ENCODE peak calls at places on chromosomes 13 and 19, in six cellular contexts. One of them, this sample, is unnamed.

GRCh38 chr19:4094291-4094690 is 27.6 kb upstream of the ZBTB7A start:
- DNase-seq in activated CD4-positive, CD25-positive, alpha-beta regulatory T cell: no peak
- DNase-seq in putamen: no peak
- DNase-seq in psoas muscle: no peak
- DNase-seq in activated T-cell treated with anti-CD3 and anti-CD28 coated beads, Interleukin-2, amount 50 U/mL, for 4 hours: no peak
- DNase-seq in H4: no peak
- DNase-seq in this sample: no peak

GRCh38 chr19:54418030-54418929 is 3.0 kb downstream of the TTYH1 start:
- DNase-seq in activated CD4-positive, CD25-positive, alpha-beta regulatory T cell: no peak
- DNase-seq in putamen: no peak
- DNase-seq in psoas muscle: no peak
- DNase-seq in activated T-cell treated with anti-CD3 and anti-CD28 coated beads, Interleukin-2, amount 50 U/mL, for 4 hours: no peak
- DNase-seq in H4: no peak
- DNase-seq in this sample: no peak

GRCh38 chr13:92362717-92363116 is 863.9 kb upstream of the GPC6 start:
- DNase-seq in activated CD4-positive, CD25-positive, alpha-beta regulatory T cell: no peak
- DNase-seq in putamen: no peak
- DNase-seq in psoas muscle: no peak
- DNase-seq in activated T-cell treated with anti-CD3 and anti-CD28 coated beads, Interleukin-2, amount 50 U/mL, for 4 hours: no peak
- DNase-seq in H4: no peak
- DNase-seq in this sample: no peak

GRCh38 chr19:10769533-10770491 is 51.9 kb downstream of the DNM2 start:
- DNase-seq in activated CD4-positive, CD25-positive, alpha-beta regulatory T cell: no peak
- DNase-seq in putamen: peak; percentile 80
- DNase-seq in psoas muscle: peak; percentile 70
- DNase-seq in activated T-cell treated with anti-CD3 and anti-CD28 coated beads, Interleukin-2, amount 50 U/mL, for 4 hours: no peak
- DNase-seq in H4: no peak
- DNase-seq in this sample: no peak

GRCh38 chr13:24737042-24737441 is 26.9 kb upstream of the RNF17 start:
- DNase-seq in activated CD4-positive, CD25-positive, alpha-beta regulatory T cell: no peak
- DNase-seq in putamen: no peak
- DNase-seq in psoas muscle: no peak
- DNase-seq in activated T-cell treated with anti-CD3 and anti-CD28 coated beads, Interleukin-2, amount 50 U/mL, for 4 hours: no peak
- DNase-seq in H4: no peak
- DNase-seq in this sample: no peak

GRCh38 chr13:80334582-80335260 is 6.2 kb downstream of the SPRY2 start:
- DNase-seq in activated CD4-positive, CD25-positive, alpha-beta regulatory T cell: no peak
- DNase-seq in putamen: no peak
- DNase-seq in psoas muscle: no peak
- DNase-seq in activated T-cell treated with anti-CD3 and anti-CD28 coated beads, Interleukin-2, amount 50 U/mL, for 4 hours: no peak
- DNase-seq in H4: peak; percentile 15
- DNase-seq in this sample: no peak

GRCh38 chr19:46107371-46107770 is 17.1 kb downstream of the IGFL3 start:
- DNase-seq in activated CD4-positive, CD25-positive, alpha-beta regulatory T cell: no peak
- DNase-seq in putamen: no peak
- DNase-seq in psoas muscle: no peak
- DNase-seq in activated T-cell treated with anti-CD3 and anti-CD28 coated beads, Interleukin-2, amount 50 U/mL, for 4 hours: no peak
- DNase-seq in H4: peak; percentile 53
- DNase-seq in this sample: no peak

GRCh38 chr19:38685666-38686529 is 38.4 kb downstream of the ACTN4 start:
- DNase-seq in activated CD4-positive, CD25-positive, alpha-beta regulatory T cell: no peak
- DNase-seq in putamen: no peak
- DNase-seq in psoas muscle: no peak
- DNase-seq in activated T-cell treated with anti-CD3 and anti-CD28 coated beads, Interleukin-2, amount 50 U/mL, for 4 hours: no peak
- DNase-seq in H4: peak; percentile 89
- DNase-seq in this sample: no peak

GRCh38 chr13:88908896-88909535 is 1237.8 kb downstream of the SLITRK5 start:
- DNase-seq in activated CD4-positive, CD25-positive, alpha-beta regulatory T cell: no peak
- DNase-seq in putamen: no peak
- DNase-seq in psoas muscle: no peak
- DNase-seq in activated T-cell treated with anti-CD3 and anti-CD28 coated beads, Interleukin-2, amount 50 U/mL, for 4 hours: no peak
- DNase-seq in H4: no peak
- DNase-seq in this sample: no peak

GRCh38 chr13:44955421-44955820 is 33.9 kb downstream of the NUFIP1 start:
- DNase-seq in activated CD4-positive, CD25-positive, alpha-beta regulatory T cell: no peak
- DNase-seq in putamen: no peak
- DNase-seq in psoas muscle: no peak
- DNase-seq in activated T-cell treated with anti-CD3 and anti-CD28 coated beads, Interleukin-2, amount 50 U/mL, for 4 hours: no peak
- DNase-seq in H4: no peak
- DNase-seq in this sample: no peak

GRCh38 chr19:324716-325115 is 19.9 kb downstream of the MIER2 start:
- DNase-seq in activated CD4-positive, CD25-positive, alpha-beta regulatory T cell: no peak
- DNase-seq in putamen: no peak
- DNase-seq in psoas muscle: no peak
- DNase-seq in activated T-cell treated with anti-CD3 and anti-CD28 coated beads, Interleukin-2, amount 50 U/mL, for 4 hours: no peak
- DNase-seq in H4: no peak
- DNase-seq in this sample: no peak

GRCh38 chr13:112898786-112899617 is 70.0 kb upstream of the MCF2L start:
- DNase-seq in activated CD4-positive, CD25-positive, alpha-beta regulatory T cell: no peak
- DNase-seq in putamen: no peak
- DNase-seq in psoas muscle: no peak
- DNase-seq in activated T-cell treated with anti-CD3 and anti-CD28 coated beads, Interleukin-2, amount 50 U/mL, for 4 hours: no peak
- DNase-seq in H4: no peak
- DNase-seq in this sample: peak; percentile 6

This sample was measured in activated naive CD4-positive, alpha-beta T cell treated with anti-CD3 and anti-CD28 coated beads, Interleukin-2, amount 50 U/mL, for 16 hours.